ENCODE peak calls at places on chromosome 9, in four cellular contexts. A, E, M and J are unnamed samples.

GRCh38 chr9:137297060-137297664 is 4.9 kb downstream of the NRARP start:
- DNase-seq in A (no peak), E (no peak), M (no peak), J (no peak)

GRCh38 chr9:128917151-128917849 is 3.5 kb upstream of the PHYHD1 start:
- DNase-seq in A (peak; percentile 86), E (peak; percentile 69), M (peak; percentile 82), J (peak; percentile 91)

GRCh38 chr9:122579874-122580273 is 3.3 kb downstream of the OR1L8 start:
- DNase-seq in A (no peak), E (no peak), M (no peak), J (no peak)

GRCh38 chr9:126365780-126366179 is 39.2 kb downstream of the MVB12B start:
- DNase-seq in A (no peak), E (no peak), M (no peak), J (no peak)

GRCh38 chr9:100670719-100671118 is 92.8 kb downstream of the CAVIN4 start:
- DNase-seq in A (no peak), E (no peak), M (no peak), J (no peak)

GRCh38 chr9:114308361-114308950 is 14.4 kb upstream of the ORM1 start:
- DNase-seq in A (no peak), E (no peak), M (no peak), J (no peak)

GRCh38 chr9:121262953-121263352 is 5.0 kb upstream of the GSN start:
- DNase-seq in A (no peak), E (no peak), M (no peak), J (no peak)

GRCh38 chr9:118483677-118484076 is 779.5 kb downstream of the TLR4 start:
- DNase-seq in A (no peak), E (no peak), M (no peak), J (no peak)

GRCh38 chr9:98362624-98363023 is 107.2 kb upstream of the TBC1D2 start:
- DNase-seq in A (no peak), E (no peak), M (no peak), J (no peak)

GRCh38 chr9:99466787-99467186 is 244.7 kb downstream of the SEC61B start:
- DNase-seq in A (no peak), E (no peak), M (no peak), J (no peak)

GRCh38 chr9:99474186-99474585 is 252.1 kb downstream of the SEC61B start:
- DNase-seq in A (no peak), E (no peak), M (peak; percentile 25), J (no peak)

GRCh38 chr9:99471033-99471432 is 249.0 kb downstream of the SEC61B start:
- DNase-seq in A (no peak), E (no peak), M (no peak), J (no peak)

GRCh38 chr9:99472916-99473245 is 250.8 kb downstream of the SEC61B start:
- DNase-seq in A (no peak), E (no peak), M (no peak), J (no peak)

DNA sequence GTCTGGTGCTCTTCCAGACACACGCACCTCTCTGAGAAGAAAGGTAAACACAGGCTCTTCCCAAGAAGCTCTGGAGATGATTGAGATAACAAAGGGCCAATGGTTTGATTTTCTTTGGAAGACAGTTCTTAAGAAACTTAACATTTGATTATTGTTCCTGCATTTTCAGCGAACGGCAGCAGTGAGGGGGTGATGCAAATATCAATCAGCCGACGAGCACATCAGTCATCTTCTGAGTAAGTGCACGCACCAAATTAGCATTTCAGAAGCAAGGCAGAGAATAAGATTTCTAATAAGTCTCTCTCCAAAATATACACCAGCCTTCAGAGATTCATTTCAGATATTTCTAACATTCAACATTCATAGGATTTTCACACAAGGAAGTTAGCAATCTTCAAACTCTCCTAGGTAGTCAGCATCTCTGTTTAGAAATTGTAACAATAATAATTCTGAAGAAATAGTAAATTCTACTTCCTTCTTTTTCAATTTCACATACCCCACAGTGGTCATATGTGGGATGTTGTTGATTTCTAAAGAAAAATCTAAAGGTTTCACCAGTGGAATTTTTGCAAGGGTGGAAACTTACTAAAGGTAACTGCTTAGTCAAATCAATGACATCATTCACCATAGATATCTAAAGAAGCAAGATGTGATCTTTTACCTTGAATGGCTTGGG is 250.3 kb downstream of the SEC61B start:
- DNase-seq in A (no peak), E (no peak), M (no peak), J (no peak)
- TF ChIP-seq CTCF in A (no peak), E (no peak), M (no peak), J (no peak)

DNA sequence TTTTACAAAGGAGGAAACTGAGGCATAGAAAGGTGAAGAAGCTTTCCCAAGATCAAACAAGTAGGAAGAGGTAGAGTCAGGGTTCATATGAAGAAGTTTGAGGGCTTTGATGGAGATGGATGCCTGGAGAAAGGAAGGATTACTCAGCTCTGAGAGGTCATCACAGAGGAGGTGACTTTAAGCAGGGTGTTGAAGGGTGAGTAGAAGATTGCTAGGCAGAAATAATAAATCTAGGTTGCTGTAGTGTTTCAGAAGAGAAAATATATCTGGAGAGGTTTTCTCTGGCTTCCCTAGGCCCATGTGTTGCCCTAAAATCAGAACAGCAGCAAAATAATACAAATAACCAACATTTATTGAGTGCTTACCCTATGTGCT is 196.3 kb downstream of the PALM2AKAP2 start:
- DNase-seq in A (no peak), E (no peak), M (no peak), J (no peak)
- H3K4me1 ChIP-seq in A (no peaks in the 10 kb centered on the region), E (no peaks in the 10 kb centered on the region), M (peaks cover 28% of the 10 kb centered on the region), J (no peaks in the 10 kb centered on the region)

DNA sequence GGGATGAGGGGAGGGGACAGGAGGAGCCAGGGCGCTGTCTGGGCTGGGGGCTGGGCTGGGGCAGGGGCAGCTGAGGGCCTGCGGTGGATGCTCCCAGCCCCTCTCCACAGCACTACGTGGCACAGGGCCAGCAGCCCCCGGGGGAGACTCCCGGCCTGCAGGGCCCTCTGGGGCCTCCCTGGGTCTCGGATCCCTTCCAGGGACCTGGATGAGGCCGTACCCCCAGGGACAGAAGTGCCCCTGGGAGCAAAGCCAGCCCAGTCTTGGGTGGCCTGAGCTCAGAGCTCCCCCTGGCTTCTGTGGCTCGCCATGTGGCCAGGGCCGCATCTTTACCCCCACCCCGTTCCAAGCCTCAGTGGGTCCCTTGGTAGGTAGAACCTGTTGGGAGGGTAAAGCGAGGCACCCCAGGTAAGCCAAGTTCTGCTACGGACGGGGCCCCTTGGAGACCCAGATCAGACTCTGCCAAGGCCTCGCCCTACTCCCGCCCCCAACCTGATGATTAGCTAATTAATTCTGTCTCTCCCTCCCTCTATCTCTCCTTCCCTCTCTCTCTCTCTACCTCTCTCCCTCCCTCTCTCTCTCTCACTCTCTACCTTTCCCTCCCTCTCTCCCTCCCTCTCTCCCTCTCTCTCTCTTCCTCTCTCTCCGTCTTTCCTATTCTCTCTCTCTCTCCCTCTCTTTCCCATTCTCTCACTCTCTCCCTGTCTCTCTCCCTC is 24.3 kb downstream of the KCNT1 start:
- DNase-seq in A (no peak), E (no peak), M (no peak), J (no peak)
- TF ChIP-seq CTCF in A (peak; percentile 20), E (no peak), M (no peak), J (no peak)

GRCh38 chr9:90960941-90961340 is 159.3 kb downstream of the SYK start:
- DNase-seq in A (no peak), E (no peak), M (no peak), J (no peak)
- H3K4me1 ChIP-seq in A (no peaks in the 10 kb centered on the region), E (no peaks in the 10 kb centered on the region), M (peaks cover 12% of the 10 kb centered on the region), J (peaks cover 9% of the 10 kb centered on the region)